ENCODE peak calls at places on chromosomes 2 and 18, in eight cellular contexts. M is posterior vena cava; V is fibroblast of mammary gland; C is iPS DF 6.9; Q is HT-29; B is NCI-H1436; K is effector memory CD8-positive, alpha-beta T cell; Y is kidney glomerular epithelial cell. U is an unnamed sample.

GRCh38 chr2:190533968-190534309 is 583 bp downstream of the NEMP2 start:
- DNase-seq in M (no peak), V (no peak), C (no peak), Q (peak; percentile 46), B (no peak), K (peak; percentile 48), Y (peak; percentile 42), U (no peak)

GRCh38 chr18:24843123-24843522 is 382.7 kb downstream of the HRH4 start:
- DNase-seq in M (no peak), V (no peak), C (no peak), Q (no peak), B (no peak), K (no peak), Y (no peak), U (no peak)

GRCh38 chr18:10850828-10851227 is 298.5 kb downstream of the PIEZO2 start:
- DNase-seq in M (no peak), V (no peak), C (no peak), Q (no peak), B (no peak), K (no peak), Y (no peak), U (peak; percentile 67)

GRCh38 chr2:29443086-29443485 is 327.9 kb downstream of the CLIP4 start:
- DNase-seq in M (no peak), V (no peak), C (no peak), Q (no peak), B (no peak), K (no peak), Y (no peak), U (no peak)

GRCh38 chr2:24711881-24712280 is 81.3 kb downstream of the PTRHD1 start:
- DNase-seq in M (no peak), V (no peak), C (no peak), Q (no peak), B (no peak), K (no peak), Y (no peak), U (no peak)

GRCh38 chr2:39491653-39492052 is 54.6 kb upstream of the MAP4K3 start:
- DNase-seq in M (no peak), V (no peak), C (no peak), Q (no peak), B (no peak), K (no peak), Y (no peak), U (no peak)

GRCh38 chr18:69935319-69936190 is 12.1 kb downstream of the CD226 start:
- DNase-seq in M (no peak), V (peak; percentile 33), C (no peak), Q (peak; percentile 5), B (no peak), K (peak; percentile 80), Y (no peak), U (no peak)

GRCh38 chr2:112644155-112644932 is 1.4 kb upstream of the SLC20A1 start:
- DNase-seq in M (no peak), V (no peak), C (no peak), Q (peak; percentile 69), B (no peak), K (no peak), Y (peak; percentile 74), U (peak; percentile 40)

GRCh38 chr18:69432847-69433246 is 32.2 kb downstream of the DOK6 start:
- DNase-seq in M (no peak), V (no peak), C (no peak), Q (no peak), B (no peak), K (no peak), Y (no peak), U (no peak)

GRCh38 chr2:216281881-216282280 is 90.4 kb downstream of the MARCHF4 start:
- DNase-seq in M (no peak), V (no peak), C (no peak), Q (no peak), B (no peak), K (no peak), Y (no peak), U (no peak)

U was measured in fibroblast of pulmonary artery.